ENCODE peak calls at places on chromosomes 7 and 10, in five cellular contexts. One of them, this sample, is unnamed.

GRCh38 chr10:63528084-63528744 is 7.0 kb downstream of the REEP3 start:
- DNase-seq in glutamatergic neuron: no peak
- DNase-seq in KBM-7: no peak
- DNase-seq in sigmoid colon: no peak
- DNase-seq in amniotic stem cell: no peak
- DNase-seq in this sample: no peak

GRCh38 chr10:118034755-118035154 is 12.0 kb downstream of the RAB11FIP2 start:
- DNase-seq in glutamatergic neuron: no peak
- DNase-seq in sigmoid colon: no peak
- DNase-seq in amniotic stem cell: no peak
- DNase-seq in KBM-7: peak
- DNase-seq in this sample: no peak

GRCh38 chr10:69961864-69962745 is 90.5 kb upstream of the MACROH2A2 start:
- DNase-seq in amniotic stem cell: no peak
- DNase-seq in glutamatergic neuron: no peak
- DNase-seq in KBM-7: no peak
- DNase-seq in sigmoid colon: no peak
- DNase-seq in this sample: no peak

GRCh38 chr7:130993671-130994365 is 259.8 kb upstream of the KLF14 start:
- DNase-seq in KBM-7: no peak
- DNase-seq in sigmoid colon: no peak
- DNase-seq in amniotic stem cell: no peak
- DNase-seq in glutamatergic neuron: no peak
- DNase-seq in this sample: no peak

GRCh38 chr7:106064836-106065559 is 47.1 kb downstream of the SYPL1 start:
- DNase-seq in sigmoid colon: peak
- DNase-seq in KBM-7: no peak
- DNase-seq in amniotic stem cell: peak
- DNase-seq in glutamatergic neuron: peak
- DNase-seq in this sample: no peak

GRCh38 chr10:112951349-112952281 is 1.6 kb downstream of the TCF7L2 start:
- DNase-seq in sigmoid colon: peak
- DNase-seq in amniotic stem cell: no peak
- DNase-seq in glutamatergic neuron: peak
- DNase-seq in KBM-7: peak
- DNase-seq in this sample: peak

GRCh38 chr7:81956520-81956919 is 186.7 kb upstream of the HGF start:
- DNase-seq in amniotic stem cell: no peak
- DNase-seq in KBM-7: peak
- DNase-seq in glutamatergic neuron: no peak
- DNase-seq in sigmoid colon: no peak
- DNase-seq in this sample: no peak

GRCh38 chr10:120286280-120286679 is 170.7 kb upstream of the PLPP4 start:
- DNase-seq in KBM-7: no peak
- DNase-seq in glutamatergic neuron: no peak
- DNase-seq in sigmoid colon: no peak
- DNase-seq in amniotic stem cell: no peak
- DNase-seq in this sample: no peak

GRCh38 chr10:117594722-117595121 is 52.2 kb downstream of the EMX2 start:
- DNase-seq in sigmoid colon: no peak
- DNase-seq in amniotic stem cell: no peak
- DNase-seq in KBM-7: no peak
- DNase-seq in glutamatergic neuron: no peak
- DNase-seq in this sample: no peak

GRCh38 chr7:159098424-159098786 is 46.3 kb downstream of the VIPR2 start:
- DNase-seq in glutamatergic neuron: no peak
- DNase-seq in amniotic stem cell: no peak
- DNase-seq in sigmoid colon: no peak
- DNase-seq in KBM-7: no peak
- DNase-seq in this sample: no peak

GRCh38 chr7:30162622-30163124 is 27.9 kb downstream of the MTURN start:
- DNase-seq in amniotic stem cell: peak
- DNase-seq in glutamatergic neuron: no peak
- DNase-seq in sigmoid colon: no peak
- DNase-seq in KBM-7: no peak
- DNase-seq in this sample: peak

GRCh38 chr10:52314822-52315552 is 906 bp downstream of the DKK1 start:
- DNase-seq in amniotic stem cell: no peak
- DNase-seq in KBM-7: no peak
- DNase-seq in glutamatergic neuron: peak
- DNase-seq in sigmoid colon: no peak
- DNase-seq in this sample: peak

GRCh38 chr10:108592926-108593325 is 1330.4 kb downstream of the XPNPEP1 start:
- DNase-seq in KBM-7: no peak
- DNase-seq in sigmoid colon: no peak
- DNase-seq in glutamatergic neuron: no peak
- DNase-seq in amniotic stem cell: no peak
- DNase-seq in this sample: no peak

GRCh38 chr7:28685291-28685659 is 272.9 kb downstream of the TRIL start:
- DNase-seq in KBM-7: peak
- DNase-seq in sigmoid colon: peak
- DNase-seq in glutamatergic neuron: no peak
- DNase-seq in amniotic stem cell: no peak
- DNase-seq in this sample: no peak

GRCh38 chr7:128053023-128053422 is 21.8 kb upstream of the LRRC4 start:
- DNase-seq in glutamatergic neuron: no peak
- DNase-seq in amniotic stem cell: no peak
- DNase-seq in sigmoid colon: no peak
- DNase-seq in KBM-7: peak
- DNase-seq in this sample: no peak

GRCh38 chr10:44860811-44861751 is 50.1 kb upstream of the TMEM72 start:
- DNase-seq in glutamatergic neuron: no peak
- DNase-seq in sigmoid colon: peak
- DNase-seq in KBM-7: no peak
- DNase-seq in amniotic stem cell: peak
- DNase-seq in this sample: no peak

GRCh38 chr10:7436490-7437100 is 25.8 kb upstream of the SFMBT2 start:
- DNase-seq in sigmoid colon: no peak
- DNase-seq in glutamatergic neuron: no peak
- DNase-seq in KBM-7: no peak
- DNase-seq in amniotic stem cell: no peak
- DNase-seq in this sample: no peak

GRCh38 chr10:100506596-100507356 is 12.9 kb downstream of the SEC31B start:
- DNase-seq in amniotic stem cell: peak
- DNase-seq in sigmoid colon: no peak
- DNase-seq in KBM-7: no peak
- DNase-seq in glutamatergic neuron: no peak
- DNase-seq in this sample: no peak

GRCh38 chr7:51260516-51260915 is 56.1 kb downstream of the COBL start:
- DNase-seq in sigmoid colon: no peak
- DNase-seq in KBM-7: no peak
- DNase-seq in glutamatergic neuron: no peak
- DNase-seq in amniotic stem cell: no peak
- DNase-seq in this sample: no peak

GRCh38 chr7:28102778-28103177 is 77.8 kb downstream of the JAZF1 start:
- DNase-seq in KBM-7: no peak
- DNase-seq in glutamatergic neuron: no peak
- DNase-seq in amniotic stem cell: no peak
- DNase-seq in sigmoid colon: peak
- DNase-seq in this sample: no peak

GRCh38 chr7:129503725-129504124 is 1.4 kb downstream of the SMKR1 start:
- DNase-seq in sigmoid colon: no peak
- DNase-seq in amniotic stem cell: no peak
- DNase-seq in KBM-7: no peak
- DNase-seq in glutamatergic neuron: no peak
- DNase-seq in this sample: no peak

GRCh38 chr7:30470783-30471182 is 7.8 kb downstream of the NOD1 start:
- DNase-seq in sigmoid colon: peak
- DNase-seq in glutamatergic neuron: no peak
- DNase-seq in amniotic stem cell: peak
- DNase-seq in KBM-7: no peak
- DNase-seq in this sample: no peak

GRCh38 chr10:105188737-105189463 is 547.8 kb downstream of the SORCS3 start:
- DNase-seq in amniotic stem cell: no peak
- DNase-seq in sigmoid colon: no peak
- DNase-seq in KBM-7: no peak
- DNase-seq in glutamatergic neuron: no peak
- DNase-seq in this sample: no peak

GRCh38 chr10:31622993-31623392 is 304.0 kb downstream of the ZEB1 start:
- DNase-seq in amniotic stem cell: no peak
- DNase-seq in glutamatergic neuron: no peak
- DNase-seq in KBM-7: no peak
- DNase-seq in sigmoid colon: peak
- DNase-seq in this sample: no peak

GRCh38 chr10:50629495-50630122 is 5.9 kb upstream of the SGMS1 start:
- DNase-seq in amniotic stem cell: no peak
- DNase-seq in KBM-7: no peak
- DNase-seq in sigmoid colon: no peak
- DNase-seq in glutamatergic neuron: no peak
- DNase-seq in this sample: no peak

GRCh38 chr7:111159426-111159825 is 68.5 kb downstream of the LRRN3 start:
- DNase-seq in glutamatergic neuron: no peak
- DNase-seq in amniotic stem cell: peak
- DNase-seq in sigmoid colon: no peak
- DNase-seq in KBM-7: no peak
- DNase-seq in this sample: no peak

GRCh38 chr10:44731271-44731670 is 179.9 kb upstream of the TMEM72 start:
- DNase-seq in KBM-7: no peak
- DNase-seq in amniotic stem cell: no peak
- DNase-seq in sigmoid colon: no peak
- DNase-seq in glutamatergic neuron: no peak
- DNase-seq in this sample: no peak

GRCh38 chr7:95470452-95470851 is 15.3 kb upstream of the ASB4 start:
- DNase-seq in sigmoid colon: no peak
- DNase-seq in amniotic stem cell: no peak
- DNase-seq in KBM-7: peak
- DNase-seq in glutamatergic neuron: no peak
- DNase-seq in this sample: peak

GRCh38 chr10:28367865-28368541 is 65.1 kb upstream of the MPP7 start:
- DNase-seq in amniotic stem cell: no peak
- DNase-seq in KBM-7: peak
- DNase-seq in glutamatergic neuron: no peak
- DNase-seq in sigmoid colon: no peak
- DNase-seq in this sample: no peak

GRCh38 chr7:65307651-65308299 is 65.9 kb upstream of the ZNF92 start:
- DNase-seq in amniotic stem cell: peak
- DNase-seq in glutamatergic neuron: peak
- DNase-seq in sigmoid colon: no peak
- DNase-seq in KBM-7: peak
- DNase-seq in this sample: peak

This sample was measured in retina.